ENCODE peak calls at places on chromosome 17, in six cellular contexts. O is GDM1; F is LoVo; K is COR-L47; Q is GM04503; Y is CD8-positive, alpha-beta memory T cell. H is an unnamed sample.

GRCh38 chr17:73090396-73091202 is 1.9 kb downstream of the SLC39A11 start:
- DNase-seq in F (no peak), O (no peak), Q (no peak), Y (no peak), K (no peak), H (no peak)

GRCh38 chr17:48068491-48068961 is 20.4 kb downstream of the NFE2L1 start:
- DNase-seq in F (no peak), O (no peak), Q (peak), K (no peak), Y (no peak), H (no peak)

GRCh38 chr17:40062347-40063033 is at the start of gene THRA:
- DNase-seq in K (peak), Q (no peak), F (peak), O (peak), Y (peak), H (peak)

GRCh38 chr17:72887917-72888316 is 204.6 kb downstream of the SLC39A11 start:
- DNase-seq in O (no peak), K (no peak), Q (peak), Y (no peak), F (no peak), H (no peak)

GRCh38 chr17:27549251-27549919 is 81.6 kb upstream of the LGALS9 start:
- DNase-seq in Q (no peak), Y (no peak), K (no peak), F (no peak), O (no peak), H (no peak)

GRCh38 chr17:43467981-43468541 is 15.7 kb upstream of the DHX8 start:
- DNase-seq in Q (peak), Y (no peak), O (no peak), F (no peak), K (no peak), H (no peak)

GRCh38 chr17:19867654-19868395 is at the start of gene ULK2:
- DNase-seq in O (no peak), K (peak), Y (peak), F (peak), Q (peak), H (no peak)

GRCh38 chr17:32491371-32492280 is 4.8 kb downstream of the CDK5R1 start:
- DNase-seq in F (no peak), Q (no peak), K (no peak), O (no peak), Y (no peak), H (no peak)

GRCh38 chr17:8109669-8110455 is 8.5 kb downstream of the ALOXE3 start:
- DNase-seq in Q (no peak), K (no peak), Y (peak), F (peak), O (no peak), H (peak)

GRCh38 chr17:19915579-19915978 is 47.8 kb upstream of the ULK2 start:
- DNase-seq in Q (no peak), Y (no peak), K (no peak), F (no peak), O (no peak), H (no peak)

GRCh38 chr17:2146132-2146871 is 91.4 kb downstream of the HIC1 start:
- DNase-seq in K (no peak), Y (no peak), F (no peak), O (no peak), Q (no peak), H (no peak)

GRCh38 chr17:40949406-40949805 is 12.0 kb upstream of the KRT23 start:
- DNase-seq in Y (no peak), F (no peak), Q (no peak), O (no peak), K (peak), H (no peak)

GRCh38 chr17:8905256-8905778 is 37.8 kb upstream of the PIK3R6 start:
- DNase-seq in K (no peak), Q (no peak), Y (peak), O (no peak), F (no peak), H (no peak)

GRCh38 chr17:48505788-48506187 is 25.0 kb downstream of the HOXB1 start:
- DNase-seq in F (peak), Y (peak), O (peak), K (peak), Q (peak), H (no peak)

GRCh38 chr17:66304304-66305174 is 2.1 kb downstream of the PRKCA start:
- DNase-seq in Y (no peak), F (no peak), Q (no peak), K (peak), O (peak), H (peak)

GRCh38 chr17:78645421-78646295 is 68.5 kb upstream of the DNAH17 start:
- DNase-seq in K (no peak), F (no peak), Q (no peak), O (no peak), Y (peak), H (no peak)

GRCh38 chr17:29032798-29033197 is 10.1 kb upstream of the PIPOX start:
- DNase-seq in O (no peak), F (no peak), Y (no peak), Q (no peak), K (no peak), H (no peak)

H was measured in DND-41.